ENCODE peak calls at places on chromosomes 6 and 20, in eight cellular contexts. Q is tibial nerve, O is BJ, T is BE2C, E is mucosa of descending colon, G is cardiac fibroblast, A is dorsolateral prefrontal cortex, B is neural progenitor cell. U is an unnamed sample.

GRCh38 chr6:22113046-22113766 is 183.6 kb downstream of the PRL start:
- DNase-seq in Q (no peak), O (peak), T (no peak), E (no peak), G (peak), A (no peak), B (no peak), U (peak)

GRCh38 chr6:71349976-71350615 is 61.5 kb downstream of the OGFRL1 start:
- DNase-seq in Q (no peak), O (peak), T (no peak), E (peak), G (peak), A (no peak), B (no peak), U (no peak)

GRCh38 chr6:74289881-74290280 is 593.9 kb downstream of the CD109 start:
- DNase-seq in Q (no peak), O (peak), T (no peak), E (no peak), G (no peak), A (no peak), B (no peak), U (peak)

GRCh38 chr6:100228437-100229424 is 234.7 kb upstream of the MCHR2 start:
- DNase-seq in Q (peak), O (no peak), T (peak), E (peak), G (peak), A (peak), B (peak), U (no peak)

GRCh38 chr6:128574413-128574812 is 54.0 kb upstream of the PTPRK start:
- DNase-seq in Q (no peak), O (no peak), T (no peak), E (no peak), G (no peak), A (no peak), B (no peak), U (no peak)

GRCh38 chr20:1273366-1273765 is 7.3 kb downstream of the SNPH start:
- DNase-seq in Q (no peak), O (no peak), T (no peak), E (no peak), G (no peak), A (no peak), B (no peak), U (no peak)

GRCh38 chr20:37311710-37312355 is 22.4 kb downstream of the MANBAL start:
- DNase-seq in Q (no peak), O (no peak), T (no peak), E (no peak), G (no peak), A (no peak), B (no peak), U (no peak)

GRCh38 chr6:3213334-3213695 is 14.1 kb downstream of the TUBB2B start:
- DNase-seq in Q (no peak), O (no peak), T (no peak), E (no peak), G (no peak), A (no peak), B (no peak), U (no peak)

GRCh38 chr20:40702504-40702903 is 13.5 kb upstream of the MAFB start:
- DNase-seq in Q (no peak), O (no peak), T (no peak), E (no peak), G (no peak), A (no peak), B (no peak), U (no peak)
- TF ChIP-seq CTCF in Q (no peak), O (peak), T (peak), E (no peak), G (no peak), A (no peak), B (no peak), U (no peak)

DNA sequence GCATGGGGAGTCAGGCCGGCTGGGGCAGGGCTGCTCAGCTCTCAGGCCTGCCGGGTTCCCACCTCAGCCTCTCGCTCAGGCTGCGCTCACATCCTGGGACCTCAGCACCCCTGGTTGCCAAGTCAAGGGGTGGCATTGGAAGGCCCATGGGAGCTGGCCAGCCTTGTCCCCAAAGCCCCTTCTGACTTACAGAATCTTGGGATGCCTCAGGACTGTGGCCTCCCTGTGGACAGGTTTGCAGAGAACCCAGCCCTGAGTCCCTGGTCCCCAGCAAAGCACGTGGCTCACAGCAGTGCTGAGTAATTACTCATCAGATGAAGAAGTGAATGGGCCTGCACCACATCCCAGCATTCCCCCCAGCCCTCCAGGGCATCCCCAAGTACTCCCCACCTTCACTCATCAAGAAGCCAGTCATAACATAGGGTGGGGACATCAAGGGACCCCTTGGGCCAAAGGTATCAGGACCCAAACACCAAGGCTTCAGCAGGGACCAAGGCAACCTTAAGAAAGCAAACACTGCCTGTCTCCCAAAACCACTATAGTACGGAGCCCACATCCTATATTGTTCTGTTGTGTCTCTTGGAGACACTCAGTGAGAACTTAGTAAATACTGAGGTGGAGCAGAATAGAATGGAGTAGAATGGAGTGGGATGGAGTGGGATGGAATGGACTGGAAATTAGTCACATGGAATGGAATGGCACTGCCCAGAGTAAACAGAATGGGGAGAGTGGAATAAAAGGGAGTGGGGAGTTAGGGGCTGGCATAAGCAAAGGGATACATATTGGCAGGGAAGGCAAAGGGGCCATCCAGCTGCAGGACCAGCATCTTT is 3.6 kb downstream of the PGC start:
- DNase-seq in Q (no peak), O (no peak), T (no peak), E (no peak), G (no peak), A (no peak), B (no peak), U (no peak)
- H3K4me3 ChIP-seq in Q (no peak), O (no peak), T (no peak), E (no peak), G (no peak), A (no peak), B (no peak), U (no peak)

GRCh38 chr6:5461365-5461764 is 200.1 kb downstream of the FARS2 start:
- DNase-seq in Q (no peak), O (no peak), T (no peak), E (no peak), G (no peak), A (no peak), B (no peak), U (no peak)
- TF ChIP-seq CTCF in Q (no peak), O (no peak), T (no peak), E (no peak), G (no peak), A (no peak), B (no peak), U (no peak)

DNA sequence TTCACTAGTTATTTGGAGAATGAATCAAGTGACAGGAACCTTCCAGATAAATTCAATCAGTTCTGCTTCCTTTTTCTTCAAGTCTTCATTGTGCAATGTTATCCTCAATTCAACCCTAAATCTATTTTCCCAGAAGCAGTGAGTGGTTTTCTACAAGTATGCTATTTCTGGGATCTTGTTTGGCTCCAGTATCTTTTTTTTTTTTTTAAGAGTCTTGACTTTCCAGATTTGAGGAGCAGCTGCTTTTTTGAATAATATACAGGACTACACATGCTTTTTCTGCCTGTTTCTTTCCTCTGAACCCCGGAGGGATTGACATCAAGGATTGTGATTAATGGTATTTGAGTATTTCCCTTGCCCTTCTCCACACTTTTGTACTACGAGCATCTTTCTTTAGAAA is 339.2 kb upstream of the JAG1 start:
- DNase-seq in Q (no peak), O (no peak), T (no peak), E (no peak), G (peak), A (no peak), B (no peak), U (no peak)
- H3K4me3 ChIP-seq in Q (no peak), O (no peak), T (no peak), E (no peak), G (no peak), A (no peak), B (no peak), U (no peak)

GRCh38 chr6:40398810-40399477 is 188.2 kb downstream of the LRFN2 start:
- DNase-seq in Q (no peak), O (no peak), T (peak), E (no peak), G (no peak), A (no peak), B (peak), U (no peak)
- TF ChIP-seq CTCF in Q (no peak), O (no peak), T (no peak), E (no peak), G (no peak), A (no peak), B (no peak), U (no peak)

DNA sequence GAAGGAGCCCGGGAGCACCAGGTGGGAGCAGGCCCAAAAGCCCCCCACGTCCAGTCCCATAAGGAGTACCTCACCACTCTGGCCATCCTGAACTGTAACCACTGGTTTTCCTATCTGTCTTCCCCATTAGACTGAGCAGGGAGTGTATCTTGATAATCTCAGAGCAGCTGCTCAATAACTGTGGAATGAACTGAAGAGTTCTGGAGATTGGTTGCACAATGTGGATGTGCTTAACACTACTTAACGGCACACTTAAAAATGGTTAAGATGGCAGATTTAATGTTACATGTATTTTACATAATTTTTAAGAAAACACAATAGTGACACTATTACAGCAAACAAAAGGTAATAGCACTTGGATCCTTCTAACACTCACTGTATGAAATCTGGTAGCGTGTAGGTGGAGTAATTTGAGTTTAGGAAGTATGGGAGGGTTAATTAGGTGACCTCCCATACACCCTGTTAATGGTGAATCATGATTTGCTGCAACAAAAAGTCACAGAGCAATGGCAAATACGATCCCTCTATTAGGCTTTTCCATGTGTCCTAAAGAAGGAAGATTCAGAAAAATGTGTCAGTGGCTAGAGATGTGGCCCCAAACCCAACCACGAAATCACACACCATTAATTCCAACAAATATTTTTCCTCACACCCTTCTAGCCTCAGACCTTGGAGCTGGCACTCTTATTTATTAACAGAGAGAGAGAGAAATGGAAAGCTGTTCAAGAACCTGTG is 18.4 kb downstream of the TRAM2 start:
- DNase-seq in Q (no peak), O (no peak), T (no peak), E (no peak), G (no peak), A (no peak), B (no peak), U (no peak)
- H3K4me3 ChIP-seq in Q (no peak), O (no peak), T (no peak), E (no peak), G (no peak), A (no peak), B (no peak), U (no peak)

GRCh38 chr20:32527052-32527446 is 58.1 kb downstream of the NOL4L start:
- DNase-seq in Q (no peak), O (no peak), T (no peak), E (no peak), G (no peak), A (no peak), B (no peak), U (no peak)
- TF ChIP-seq CTCF in Q (no peak), O (no peak), T (no peak), E (no peak), G (no peak), A (no peak), B (no peak), U (no peak)

U was measured in AG04449.